ENCODE peak calls at places on chromosomes 6 and 20, in ten cellular contexts. One of them, this sample, is unnamed.

GRCh38 chr6:111912904-111913303 is 39.7 kb upstream of the FYN start:
- DNase-seq in GM20000: no peak
- DNase-seq in brain microvascular endothelial cell: no peak
- DNase-seq in psoas muscle: no peak
- DNase-seq in neural crest cell: no peak
- DNase-seq in prostate gland: no peak
- DNase-seq in AG04450: no peak
- DNase-seq in heart left ventricle: no peak
- DNase-seq in HFFc6: no peak
- DNase-seq in upper lobe of right lung: no peak
- DNase-seq in this sample: no peak

GRCh38 chr6:70312165-70312564 is 9.3 kb upstream of the COL9A1 start:
- DNase-seq in GM20000: no peak
- DNase-seq in brain microvascular endothelial cell: peak
- DNase-seq in psoas muscle: no peak
- DNase-seq in neural crest cell: no peak
- DNase-seq in prostate gland: no peak
- DNase-seq in AG04450: peak
- DNase-seq in heart left ventricle: no peak
- DNase-seq in HFFc6: peak
- DNase-seq in upper lobe of right lung: no peak
- DNase-seq in this sample: peak

GRCh38 chr20:60191014-60191413 is 232.8 kb downstream of the CDH26 start:
- DNase-seq in GM20000: no peak
- DNase-seq in brain microvascular endothelial cell: no peak
- DNase-seq in psoas muscle: no peak
- DNase-seq in neural crest cell: no peak
- DNase-seq in prostate gland: no peak
- DNase-seq in AG04450: no peak
- DNase-seq in heart left ventricle: no peak
- DNase-seq in HFFc6: no peak
- DNase-seq in upper lobe of right lung: no peak
- DNase-seq in this sample: no peak

GRCh38 chr6:12718025-12718424 is 1.5 kb downstream of the PHACTR1 start:
- DNase-seq in GM20000: no peak
- DNase-seq in brain microvascular endothelial cell: peak
- DNase-seq in psoas muscle: no peak
- DNase-seq in neural crest cell: no peak
- DNase-seq in prostate gland: no peak
- DNase-seq in AG04450: no peak
- DNase-seq in heart left ventricle: no peak
- DNase-seq in HFFc6: peak
- DNase-seq in upper lobe of right lung: no peak
- DNase-seq in this sample: peak

GRCh38 chr6:136964368-136964767 is 42.3 kb downstream of the SLC35D3 start:
- DNase-seq in GM20000: no peak
- DNase-seq in brain microvascular endothelial cell: no peak
- DNase-seq in psoas muscle: no peak
- DNase-seq in neural crest cell: no peak
- DNase-seq in prostate gland: no peak
- DNase-seq in AG04450: no peak
- DNase-seq in heart left ventricle: no peak
- DNase-seq in HFFc6: no peak
- DNase-seq in upper lobe of right lung: no peak
- DNase-seq in this sample: no peak

GRCh38 chr6:30556964-30557682 is at the start of gene PRR3:
- DNase-seq in GM20000: peak
- DNase-seq in brain microvascular endothelial cell: peak
- DNase-seq in psoas muscle: peak
- DNase-seq in neural crest cell: peak
- DNase-seq in prostate gland: peak
- DNase-seq in AG04450: peak
- DNase-seq in heart left ventricle: peak
- DNase-seq in HFFc6: peak
- DNase-seq in upper lobe of right lung: peak
- DNase-seq in this sample: peak

GRCh38 chr20:42093542-42094440 is 475.6 kb upstream of the CHD6 start:
- DNase-seq in GM20000: no peak
- DNase-seq in brain microvascular endothelial cell: no peak
- DNase-seq in psoas muscle: no peak
- DNase-seq in neural crest cell: no peak
- DNase-seq in prostate gland: no peak
- DNase-seq in AG04450: no peak
- DNase-seq in heart left ventricle: no peak
- DNase-seq in HFFc6: no peak
- DNase-seq in upper lobe of right lung: no peak
- DNase-seq in this sample: no peak

GRCh38 chr20:10935658-10936057 is 261.9 kb upstream of the JAG1 start:
- DNase-seq in GM20000: no peak
- DNase-seq in brain microvascular endothelial cell: no peak
- DNase-seq in psoas muscle: no peak
- DNase-seq in neural crest cell: no peak
- DNase-seq in prostate gland: no peak
- DNase-seq in AG04450: no peak
- DNase-seq in heart left ventricle: peak
- DNase-seq in HFFc6: no peak
- DNase-seq in upper lobe of right lung: no peak
- DNase-seq in this sample: no peak

GRCh38 chr6:25835442-25836283 is 3.8 kb upstream of the SLC17A1 start:
- DNase-seq in GM20000: no peak
- DNase-seq in brain microvascular endothelial cell: peak
- DNase-seq in psoas muscle: no peak
- DNase-seq in neural crest cell: no peak
- DNase-seq in prostate gland: no peak
- DNase-seq in AG04450: no peak
- DNase-seq in heart left ventricle: no peak
- DNase-seq in HFFc6: no peak
- DNase-seq in upper lobe of right lung: no peak
- DNase-seq in this sample: no peak

GRCh38 chr6:53161481-53162009 is 12.9 kb upstream of the GCM1 start:
- DNase-seq in GM20000: no peak
- DNase-seq in brain microvascular endothelial cell: peak
- DNase-seq in psoas muscle: no peak
- DNase-seq in neural crest cell: no peak
- DNase-seq in prostate gland: no peak
- DNase-seq in AG04450: no peak
- DNase-seq in heart left ventricle: no peak
- DNase-seq in HFFc6: peak
- DNase-seq in upper lobe of right lung: no peak
- DNase-seq in this sample: no peak

GRCh38 chr6:87274660-87275273 is 47.6 kb upstream of the SMIM8 start:
- DNase-seq in GM20000: no peak
- DNase-seq in brain microvascular endothelial cell: peak
- DNase-seq in psoas muscle: no peak
- DNase-seq in neural crest cell: no peak
- DNase-seq in prostate gland: no peak
- DNase-seq in AG04450: peak
- DNase-seq in heart left ventricle: no peak
- DNase-seq in HFFc6: peak
- DNase-seq in upper lobe of right lung: no peak
- DNase-seq in this sample: peak
- TF ChIP-seq CTCF in GM20000: no peak
- TF ChIP-seq CTCF in brain microvascular endothelial cell: no peak
- TF ChIP-seq CTCF in psoas muscle: no peak
- TF ChIP-seq CTCF in neural crest cell: no peak
- TF ChIP-seq CTCF in prostate gland: no peak
- TF ChIP-seq CTCF in AG04450: no peak
- TF ChIP-seq CTCF in heart left ventricle: no peak
- TF ChIP-seq CTCF in HFFc6: no peak
- TF ChIP-seq CTCF in upper lobe of right lung: no peak
- TF ChIP-seq CTCF in this sample: no peak

DNA sequence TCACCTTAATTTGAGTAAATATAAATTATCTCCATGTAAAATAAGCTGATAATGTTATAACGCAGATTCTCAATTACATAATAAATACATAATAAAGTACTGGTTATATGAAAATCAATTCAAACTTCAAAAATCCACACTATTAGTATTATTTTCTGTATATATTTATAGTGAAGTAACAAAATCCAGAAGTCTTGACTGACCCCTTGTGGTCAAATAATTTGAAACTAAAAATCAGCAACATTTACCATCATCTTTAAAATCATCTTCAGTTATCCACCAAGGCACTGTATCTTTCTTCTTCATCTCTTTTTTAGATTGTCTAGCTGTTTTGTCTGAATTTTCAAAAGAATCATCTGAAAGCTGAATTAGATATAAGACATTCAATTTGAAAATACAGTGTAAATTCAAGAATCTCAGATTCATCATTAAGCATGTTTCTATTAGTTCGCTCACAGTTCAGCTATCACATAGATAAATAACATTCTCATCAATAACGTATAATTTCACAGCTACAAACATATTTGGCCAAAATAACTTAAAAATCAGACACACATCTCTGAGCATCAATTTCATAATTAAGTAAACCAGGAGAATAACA is 6.5 kb downstream of the CEP162 start:
- DNase-seq in GM20000: no peak
- DNase-seq in brain microvascular endothelial cell: no peak
- DNase-seq in psoas muscle: no peak
- DNase-seq in neural crest cell: no peak
- DNase-seq in prostate gland: no peak
- DNase-seq in AG04450: no peak
- DNase-seq in heart left ventricle: no peak
- DNase-seq in HFFc6: peak
- DNase-seq in upper lobe of right lung: no peak
- DNase-seq in this sample: peak
- TF ChIP-seq CTCF in GM20000: no peak
- TF ChIP-seq CTCF in brain microvascular endothelial cell: peak
- TF ChIP-seq CTCF in psoas muscle: peak
- TF ChIP-seq CTCF in neural crest cell: peak
- TF ChIP-seq CTCF in prostate gland: peak
- TF ChIP-seq CTCF in AG04450: peak
- TF ChIP-seq CTCF in heart left ventricle: peak
- TF ChIP-seq CTCF in HFFc6: peak
- TF ChIP-seq CTCF in upper lobe of right lung: peak
- TF ChIP-seq CTCF in this sample: peak

GRCh38 chr20:25864326-25864970 is 167.8 kb upstream of the ZNF337 start:
- DNase-seq in GM20000: no peak
- DNase-seq in brain microvascular endothelial cell: no peak
- DNase-seq in psoas muscle: no peak
- DNase-seq in neural crest cell: no peak
- DNase-seq in prostate gland: no peak
- DNase-seq in AG04450: no peak
- DNase-seq in heart left ventricle: no peak
- DNase-seq in HFFc6: no peak
- DNase-seq in upper lobe of right lung: no peak
- DNase-seq in this sample: no peak

GRCh38 chr20:25863536-25864325 is 167.1 kb upstream of the ZNF337 start:
- DNase-seq in GM20000: no peak
- DNase-seq in brain microvascular endothelial cell: no peak
- DNase-seq in psoas muscle: no peak
- DNase-seq in neural crest cell: no peak
- DNase-seq in prostate gland: no peak
- DNase-seq in AG04450: no peak
- DNase-seq in heart left ventricle: no peak
- DNase-seq in HFFc6: no peak
- DNase-seq in upper lobe of right lung: no peak
- DNase-seq in this sample: no peak

GRCh38 chr20:25858495-25859425 is 162.1 kb upstream of the ZNF337 start:
- DNase-seq in GM20000: no peak
- DNase-seq in brain microvascular endothelial cell: no peak
- DNase-seq in psoas muscle: no peak
- DNase-seq in neural crest cell: no peak
- DNase-seq in prostate gland: no peak
- DNase-seq in AG04450: no peak
- DNase-seq in heart left ventricle: no peak
- DNase-seq in HFFc6: no peak
- DNase-seq in upper lobe of right lung: no peak
- DNase-seq in this sample: no peak

GRCh38 chr20:25859649-25860530 is 163.2 kb upstream of the ZNF337 start:
- DNase-seq in GM20000: no peak
- DNase-seq in brain microvascular endothelial cell: peak
- DNase-seq in psoas muscle: peak
- DNase-seq in neural crest cell: peak
- DNase-seq in prostate gland: peak
- DNase-seq in AG04450: no peak
- DNase-seq in heart left ventricle: peak
- DNase-seq in HFFc6: peak
- DNase-seq in upper lobe of right lung: peak
- DNase-seq in this sample: peak

GRCh38 chr20:25860531-25861150 is 164.0 kb upstream of the ZNF337 start:
- DNase-seq in GM20000: no peak
- DNase-seq in brain microvascular endothelial cell: no peak
- DNase-seq in psoas muscle: no peak
- DNase-seq in neural crest cell: no peak
- DNase-seq in prostate gland: no peak
- DNase-seq in AG04450: no peak
- DNase-seq in heart left ventricle: no peak
- DNase-seq in HFFc6: no peak
- DNase-seq in upper lobe of right lung: no peak
- DNase-seq in this sample: no peak
- TF ChIP-seq CTCF in GM20000: no peak
- TF ChIP-seq CTCF in brain microvascular endothelial cell: no peak
- TF ChIP-seq CTCF in psoas muscle: no peak
- TF ChIP-seq CTCF in neural crest cell: no peak
- TF ChIP-seq CTCF in prostate gland: no peak
- TF ChIP-seq CTCF in AG04450: no peak
- TF ChIP-seq CTCF in heart left ventricle: no peak
- TF ChIP-seq CTCF in HFFc6: no peak
- TF ChIP-seq CTCF in upper lobe of right lung: no peak
- TF ChIP-seq CTCF in this sample: no peak

GRCh38 chr20:420721-421574 is 12.8 kb downstream of the RBCK1 start:
- DNase-seq in GM20000: no peak
- DNase-seq in brain microvascular endothelial cell: no peak
- DNase-seq in psoas muscle: no peak
- DNase-seq in neural crest cell: no peak
- DNase-seq in prostate gland: no peak
- DNase-seq in AG04450: no peak
- DNase-seq in heart left ventricle: peak
- DNase-seq in HFFc6: no peak
- DNase-seq in upper lobe of right lung: no peak
- DNase-seq in this sample: no peak

GRCh38 chr20:418858-419365 is 10.8 kb downstream of the RBCK1 start:
- DNase-seq in GM20000: no peak
- DNase-seq in brain microvascular endothelial cell: no peak
- DNase-seq in psoas muscle: no peak
- DNase-seq in neural crest cell: no peak
- DNase-seq in prostate gland: no peak
- DNase-seq in AG04450: no peak
- DNase-seq in heart left ventricle: no peak
- DNase-seq in HFFc6: no peak
- DNase-seq in upper lobe of right lung: no peak
- DNase-seq in this sample: no peak

GRCh38 chr20:420169-420620 is 12.1 kb downstream of the RBCK1 start:
- DNase-seq in GM20000: no peak
- DNase-seq in brain microvascular endothelial cell: no peak
- DNase-seq in psoas muscle: no peak
- DNase-seq in neural crest cell: no peak
- DNase-seq in prostate gland: no peak
- DNase-seq in AG04450: no peak
- DNase-seq in heart left ventricle: no peak
- DNase-seq in HFFc6: no peak
- DNase-seq in upper lobe of right lung: no peak
- DNase-seq in this sample: no peak

GRCh38 chr20:417801-418342 is 9.8 kb downstream of the RBCK1 start:
- DNase-seq in GM20000: no peak
- DNase-seq in brain microvascular endothelial cell: no peak
- DNase-seq in psoas muscle: no peak
- DNase-seq in neural crest cell: no peak
- DNase-seq in prostate gland: no peak
- DNase-seq in AG04450: no peak
- DNase-seq in heart left ventricle: no peak
- DNase-seq in HFFc6: no peak
- DNase-seq in upper lobe of right lung: no peak
- DNase-seq in this sample: no peak

GRCh38 chr20:419556-420168 is 11.6 kb downstream of the RBCK1 start:
- DNase-seq in GM20000: no peak
- DNase-seq in brain microvascular endothelial cell: no peak
- DNase-seq in psoas muscle: no peak
- DNase-seq in neural crest cell: no peak
- DNase-seq in prostate gland: peak
- DNase-seq in AG04450: no peak
- DNase-seq in heart left ventricle: no peak
- DNase-seq in HFFc6: no peak
- DNase-seq in upper lobe of right lung: no peak
- DNase-seq in this sample: no peak
- TF ChIP-seq CTCF in GM20000: no peak
- TF ChIP-seq CTCF in brain microvascular endothelial cell: no peak
- TF ChIP-seq CTCF in psoas muscle: no peak
- TF ChIP-seq CTCF in neural crest cell: no peak
- TF ChIP-seq CTCF in prostate gland: peak
- TF ChIP-seq CTCF in AG04450: no peak
- TF ChIP-seq CTCF in heart left ventricle: no peak
- TF ChIP-seq CTCF in HFFc6: no peak
- TF ChIP-seq CTCF in upper lobe of right lung: no peak
- TF ChIP-seq CTCF in this sample: no peak

This sample was measured in astrocyte of the spinal cord.